ENCODE peak calls at places on chromosomes 16 and 17, in eight cellular contexts. One of them, this sample, is unnamed.

GRCh38 chr17:57341611-57342010 is 85.3 kb downstream of the MSI2 start:
- ATAC-seq in natural killer cell: no peak
- ATAC-seq in T-helper 17 cell: no peak
- ATAC-seq in Panc1: no peak
- ATAC-seq in CD4-positive, CD25-positive, alpha-beta regulatory T cell: no peak
- ATAC-seq in CD4-positive, alpha-beta T cell: no peak
- ATAC-seq in Right ventricle myocardium inferior: peak; percentile 44
- ATAC-seq in HepG2: no peak
- ATAC-seq in this sample: no peak

GRCh38 chr16:85057212-85057889 is 29.8 kb downstream of the KIAA0513 start:
- ATAC-seq in Right ventricle myocardium inferior: no peak
- ATAC-seq in natural killer cell: no peak
- ATAC-seq in T-helper 17 cell: no peak
- ATAC-seq in HepG2: peak; percentile 93
- ATAC-seq in Panc1: peak; percentile 79
- ATAC-seq in CD4-positive, alpha-beta T cell: no peak
- ATAC-seq in CD4-positive, CD25-positive, alpha-beta regulatory T cell: no peak
- ATAC-seq in this sample: no peak

GRCh38 chr17:57257911-57258885 is 1.9 kb downstream of the MSI2 start:
- ATAC-seq in Panc1: no peak
- ATAC-seq in Right ventricle myocardium inferior: no peak
- ATAC-seq in HepG2: peak; percentile 10
- ATAC-seq in natural killer cell: no peak
- ATAC-seq in CD4-positive, alpha-beta T cell: no peak
- ATAC-seq in CD4-positive, CD25-positive, alpha-beta regulatory T cell: no peak
- ATAC-seq in T-helper 17 cell: no peak
- ATAC-seq in this sample: no peak

GRCh38 chr17:52064791-52065211 is 93.7 kb downstream of the CA10 start:
- ATAC-seq in Right ventricle myocardium inferior: no peak
- ATAC-seq in CD4-positive, CD25-positive, alpha-beta regulatory T cell: no peak
- ATAC-seq in CD4-positive, alpha-beta T cell: no peak
- ATAC-seq in HepG2: no peak
- ATAC-seq in T-helper 17 cell: no peak
- ATAC-seq in natural killer cell: no peak
- ATAC-seq in Panc1: no peak
- ATAC-seq in this sample: no peak

GRCh38 chr17:36147601-36148000 is 28.8 kb downstream of the TBC1D3B start:
- ATAC-seq in CD4-positive, alpha-beta T cell: no peak
- ATAC-seq in T-helper 17 cell: no peak
- ATAC-seq in CD4-positive, CD25-positive, alpha-beta regulatory T cell: no peak
- ATAC-seq in HepG2: no peak
- ATAC-seq in natural killer cell: no peak
- ATAC-seq in Panc1: no peak
- ATAC-seq in Right ventricle myocardium inferior: no peak
- ATAC-seq in this sample: no peak

GRCh38 chr17:48093341-48094045 is 7.8 kb downstream of the CBX1 start:
- ATAC-seq in Right ventricle myocardium inferior: no peak
- ATAC-seq in HepG2: no peak
- ATAC-seq in Panc1: no peak
- ATAC-seq in CD4-positive, alpha-beta T cell: no peak
- ATAC-seq in natural killer cell: no peak
- ATAC-seq in T-helper 17 cell: no peak
- ATAC-seq in CD4-positive, CD25-positive, alpha-beta regulatory T cell: no peak
- ATAC-seq in this sample: no peak

GRCh38 chr17:82907797-82908261 is 68.0 kb upstream of the ZNF750 start:
- ATAC-seq in Right ventricle myocardium inferior: no peak
- ATAC-seq in CD4-positive, CD25-positive, alpha-beta regulatory T cell: no peak
- ATAC-seq in T-helper 17 cell: no peak
- ATAC-seq in CD4-positive, alpha-beta T cell: no peak
- ATAC-seq in HepG2: no peak
- ATAC-seq in natural killer cell: no peak
- ATAC-seq in Panc1: peak; percentile 13
- ATAC-seq in this sample: no peak

GRCh38 chr16:8952281-8952751 is 11.4 kb downstream of the USP7 start:
- ATAC-seq in Right ventricle myocardium inferior: no peak
- ATAC-seq in HepG2: no peak
- ATAC-seq in T-helper 17 cell: no peak
- ATAC-seq in CD4-positive, CD25-positive, alpha-beta regulatory T cell: no peak
- ATAC-seq in Panc1: no peak
- ATAC-seq in CD4-positive, alpha-beta T cell: no peak
- ATAC-seq in natural killer cell: no peak
- ATAC-seq in this sample: no peak

GRCh38 chr17:3916013-3916696 is at the start of gene P2RX1:
- ATAC-seq in T-helper 17 cell: peak; percentile 34
- ATAC-seq in HepG2: no peak
- ATAC-seq in CD4-positive, alpha-beta T cell: peak; percentile 9
- ATAC-seq in Right ventricle myocardium inferior: no peak
- ATAC-seq in natural killer cell: peak; percentile 41
- ATAC-seq in CD4-positive, CD25-positive, alpha-beta regulatory T cell: no peak
- ATAC-seq in Panc1: no peak
- ATAC-seq in this sample: no peak

GRCh38 chr16:10694830-10695229 is at the start of gene TEKT5:
- ATAC-seq in HepG2: no peak
- ATAC-seq in Right ventricle myocardium inferior: no peak
- ATAC-seq in T-helper 17 cell: no peak
- ATAC-seq in CD4-positive, CD25-positive, alpha-beta regulatory T cell: no peak
- ATAC-seq in CD4-positive, alpha-beta T cell: no peak
- ATAC-seq in natural killer cell: no peak
- ATAC-seq in Panc1: no peak
- ATAC-seq in this sample: no peak

GRCh38 chr17:39753514-39754160 is 15.9 kb downstream of the GRB7 start:
- ATAC-seq in natural killer cell: peak; percentile 9
- ATAC-seq in Panc1: peak; percentile 72
- ATAC-seq in T-helper 17 cell: peak; percentile 34
- ATAC-seq in Right ventricle myocardium inferior: peak; percentile 42
- ATAC-seq in HepG2: no peak
- ATAC-seq in CD4-positive, alpha-beta T cell: peak; percentile 20
- ATAC-seq in CD4-positive, CD25-positive, alpha-beta regulatory T cell: peak; percentile 25
- ATAC-seq in this sample: peak; percentile 52

GRCh38 chr16:57319646-57320045 is 35.2 kb upstream of the PLLP start:
- ATAC-seq in T-helper 17 cell: no peak
- ATAC-seq in natural killer cell: no peak
- ATAC-seq in CD4-positive, alpha-beta T cell: no peak
- ATAC-seq in Right ventricle myocardium inferior: no peak
- ATAC-seq in CD4-positive, CD25-positive, alpha-beta regulatory T cell: no peak
- ATAC-seq in Panc1: no peak
- ATAC-seq in HepG2: no peak
- ATAC-seq in this sample: no peak

GRCh38 chr17:34126965-34127364 is 128.1 kb upstream of the CCL2 start:
- ATAC-seq in HepG2: no peak
- ATAC-seq in CD4-positive, alpha-beta T cell: no peak
- ATAC-seq in natural killer cell: no peak
- ATAC-seq in CD4-positive, CD25-positive, alpha-beta regulatory T cell: no peak
- ATAC-seq in Right ventricle myocardium inferior: no peak
- ATAC-seq in Panc1: no peak
- ATAC-seq in T-helper 17 cell: no peak
- ATAC-seq in this sample: no peak

GRCh38 chr16:70736454-70737376 is 50.9 kb upstream of the MTSS2 start:
- ATAC-seq in Panc1: no peak
- ATAC-seq in HepG2: peak; percentile 41
- ATAC-seq in T-helper 17 cell: no peak
- ATAC-seq in Right ventricle myocardium inferior: no peak
- ATAC-seq in CD4-positive, CD25-positive, alpha-beta regulatory T cell: no peak
- ATAC-seq in CD4-positive, alpha-beta T cell: peak; percentile 28
- ATAC-seq in natural killer cell: no peak
- ATAC-seq in this sample: no peak

GRCh38 chr17:66667491-66668030 is 167.4 kb upstream of the CACNG5 start:
- ATAC-seq in CD4-positive, alpha-beta T cell: peak; percentile 89
- ATAC-seq in Right ventricle myocardium inferior: no peak
- ATAC-seq in CD4-positive, CD25-positive, alpha-beta regulatory T cell: peak; percentile 67
- ATAC-seq in T-helper 17 cell: peak; percentile 97
- ATAC-seq in natural killer cell: peak; percentile 69
- ATAC-seq in Panc1: no peak
- ATAC-seq in HepG2: no peak
- ATAC-seq in this sample: no peak

GRCh38 chr17:78803161-78803845 is 21.2 kb upstream of the CYTH1 start:
- ATAC-seq in natural killer cell: no peak
- ATAC-seq in CD4-positive, CD25-positive, alpha-beta regulatory T cell: no peak
- ATAC-seq in Panc1: no peak
- ATAC-seq in T-helper 17 cell: peak; percentile 34
- ATAC-seq in Right ventricle myocardium inferior: no peak
- ATAC-seq in CD4-positive, alpha-beta T cell: peak; percentile 15
- ATAC-seq in HepG2: no peak
- ATAC-seq in this sample: no peak

GRCh38 chr17:76444518-76445311 is 8.2 kb downstream of the UBE2O start:
- ATAC-seq in Right ventricle myocardium inferior: no peak
- ATAC-seq in Panc1: no peak
- ATAC-seq in T-helper 17 cell: no peak
- ATAC-seq in HepG2: no peak
- ATAC-seq in natural killer cell: no peak
- ATAC-seq in CD4-positive, alpha-beta T cell: no peak
- ATAC-seq in CD4-positive, CD25-positive, alpha-beta regulatory T cell: no peak
- ATAC-seq in this sample: no peak

GRCh38 chr17:69743091-69743490 is 328.6 kb downstream of the MAP2K6 start:
- ATAC-seq in CD4-positive, alpha-beta T cell: no peak
- ATAC-seq in natural killer cell: no peak
- ATAC-seq in CD4-positive, CD25-positive, alpha-beta regulatory T cell: no peak
- ATAC-seq in HepG2: no peak
- ATAC-seq in Panc1: no peak
- ATAC-seq in Right ventricle myocardium inferior: no peak
- ATAC-seq in T-helper 17 cell: no peak
- ATAC-seq in this sample: no peak

GRCh38 chr16:30774367-30775130 is 12.4 kb downstream of the RNF40 start:
- ATAC-seq in natural killer cell: no peak
- ATAC-seq in CD4-positive, alpha-beta T cell: no peak
- ATAC-seq in Panc1: peak; percentile 45
- ATAC-seq in T-helper 17 cell: no peak
- ATAC-seq in CD4-positive, CD25-positive, alpha-beta regulatory T cell: no peak
- ATAC-seq in Right ventricle myocardium inferior: peak; percentile 18
- ATAC-seq in HepG2: peak; percentile 5
- ATAC-seq in this sample: no peak

GRCh38 chr17:17084317-17084835 is 42.1 kb downstream of the MPRIP start:
- ATAC-seq in Panc1: no peak
- ATAC-seq in CD4-positive, alpha-beta T cell: no peak
- ATAC-seq in natural killer cell: no peak
- ATAC-seq in HepG2: no peak
- ATAC-seq in Right ventricle myocardium inferior: no peak
- ATAC-seq in T-helper 17 cell: no peak
- ATAC-seq in CD4-positive, CD25-positive, alpha-beta regulatory T cell: no peak
- ATAC-seq in this sample: no peak

GRCh38 chr17:48577946-48578615 is at the start of gene HOXB4:
- ATAC-seq in T-helper 17 cell: peak; percentile 86
- ATAC-seq in Panc1: peak; percentile 27
- ATAC-seq in HepG2: no peak
- ATAC-seq in Right ventricle myocardium inferior: no peak
- ATAC-seq in CD4-positive, CD25-positive, alpha-beta regulatory T cell: peak; percentile 54
- ATAC-seq in natural killer cell: peak; percentile 77
- ATAC-seq in CD4-positive, alpha-beta T cell: peak; percentile 72
- ATAC-seq in this sample: peak; percentile 66

GRCh38 chr16:53309457-53309856 is 124.8 kb upstream of the RBL2 start:
- ATAC-seq in Right ventricle myocardium inferior: no peak
- ATAC-seq in T-helper 17 cell: no peak
- ATAC-seq in natural killer cell: no peak
- ATAC-seq in CD4-positive, alpha-beta T cell: no peak
- ATAC-seq in HepG2: no peak
- ATAC-seq in Panc1: no peak
- ATAC-seq in CD4-positive, CD25-positive, alpha-beta regulatory T cell: no peak
- ATAC-seq in this sample: no peak

GRCh38 chr17:17298108-17298507 is 5.1 kb upstream of the NT5M start:
- ATAC-seq in CD4-positive, alpha-beta T cell: no peak
- ATAC-seq in Right ventricle myocardium inferior: no peak
- ATAC-seq in natural killer cell: no peak
- ATAC-seq in HepG2: no peak
- ATAC-seq in T-helper 17 cell: no peak
- ATAC-seq in CD4-positive, CD25-positive, alpha-beta regulatory T cell: no peak
- ATAC-seq in Panc1: no peak
- ATAC-seq in this sample: no peak

GRCh38 chr17:56842577-56842976 is 8.6 kb downstream of the DGKE start:
- ATAC-seq in HepG2: no peak
- ATAC-seq in Right ventricle myocardium inferior: no peak
- ATAC-seq in T-helper 17 cell: no peak
- ATAC-seq in natural killer cell: no peak
- ATAC-seq in CD4-positive, alpha-beta T cell: no peak
- ATAC-seq in Panc1: no peak
- ATAC-seq in CD4-positive, CD25-positive, alpha-beta regulatory T cell: no peak
- ATAC-seq in this sample: no peak

GRCh38 chr16:69340095-69340644 is 598 bp downstream of the NIP7 start:
- ATAC-seq in Panc1: no peak
- ATAC-seq in Right ventricle myocardium inferior: no peak
- ATAC-seq in HepG2: peak; percentile 45
- ATAC-seq in T-helper 17 cell: no peak
- ATAC-seq in natural killer cell: no peak
- ATAC-seq in CD4-positive, alpha-beta T cell: no peak
- ATAC-seq in CD4-positive, CD25-positive, alpha-beta regulatory T cell: no peak
- ATAC-seq in this sample: no peak

GRCh38 chr17:34579017-34579946 is at the start of gene TMEM132E:
- ATAC-seq in T-helper 17 cell: no peak
- ATAC-seq in CD4-positive, alpha-beta T cell: no peak
- ATAC-seq in CD4-positive, CD25-positive, alpha-beta regulatory T cell: no peak
- ATAC-seq in HepG2: no peak
- ATAC-seq in Right ventricle myocardium inferior: peak; percentile 51
- ATAC-seq in natural killer cell: no peak
- ATAC-seq in Panc1: peak; percentile 33
- ATAC-seq in this sample: peak; percentile 77

GRCh38 chr17:44146375-44147346 is 4.9 kb downstream of the HROB start:
- ATAC-seq in Panc1: no peak
- ATAC-seq in CD4-positive, alpha-beta T cell: no peak
- ATAC-seq in Right ventricle myocardium inferior: peak; percentile 56
- ATAC-seq in T-helper 17 cell: no peak
- ATAC-seq in natural killer cell: no peak
- ATAC-seq in CD4-positive, CD25-positive, alpha-beta regulatory T cell: no peak
- ATAC-seq in HepG2: no peak
- ATAC-seq in this sample: no peak

GRCh38 chr17:62692721-62693431 is 65.4 kb downstream of the MRC2 start:
- ATAC-seq in HepG2: peak; percentile 84
- ATAC-seq in Right ventricle myocardium inferior: peak; percentile 61
- ATAC-seq in CD4-positive, CD25-positive, alpha-beta regulatory T cell: no peak
- ATAC-seq in natural killer cell: no peak
- ATAC-seq in T-helper 17 cell: no peak
- ATAC-seq in CD4-positive, alpha-beta T cell: no peak
- ATAC-seq in Panc1: peak; percentile 75
- ATAC-seq in this sample: no peak

GRCh38 chr17:27244481-27245223 is 49.3 kb upstream of the WSB1 start:
- ATAC-seq in T-helper 17 cell: no peak
- ATAC-seq in Panc1: no peak
- ATAC-seq in CD4-positive, CD25-positive, alpha-beta regulatory T cell: peak; percentile 17
- ATAC-seq in CD4-positive, alpha-beta T cell: no peak
- ATAC-seq in natural killer cell: peak; percentile 24
- ATAC-seq in HepG2: peak; percentile 37
- ATAC-seq in Right ventricle myocardium inferior: peak; percentile 91
- ATAC-seq in this sample: peak; percentile 90

GRCh38 chr17:58285422-58285810 is 4.7 kb upstream of the MPO start:
- ATAC-seq in Right ventricle myocardium inferior: no peak
- ATAC-seq in HepG2: no peak
- ATAC-seq in T-helper 17 cell: no peak
- ATAC-seq in CD4-positive, alpha-beta T cell: no peak
- ATAC-seq in natural killer cell: no peak
- ATAC-seq in Panc1: no peak
- ATAC-seq in CD4-positive, CD25-positive, alpha-beta regulatory T cell: no peak
- ATAC-seq in this sample: no peak

GRCh38 chr16:49100366-49100765 is 181.3 kb downstream of the CBLN1 start:
- ATAC-seq in Panc1: no peak
- ATAC-seq in T-helper 17 cell: no peak
- ATAC-seq in CD4-positive, alpha-beta T cell: no peak
- ATAC-seq in Right ventricle myocardium inferior: no peak
- ATAC-seq in HepG2: no peak
- ATAC-seq in natural killer cell: no peak
- ATAC-seq in CD4-positive, CD25-positive, alpha-beta regulatory T cell: no peak
- ATAC-seq in this sample: no peak

GRCh38 chr17:1802429-1802828 is 27.3 kb downstream of the SMYD4 start:
- ATAC-seq in Right ventricle myocardium inferior: no peak
- ATAC-seq in CD4-positive, alpha-beta T cell: no peak
- ATAC-seq in T-helper 17 cell: no peak
- ATAC-seq in Panc1: no peak
- ATAC-seq in natural killer cell: no peak
- ATAC-seq in CD4-positive, CD25-positive, alpha-beta regulatory T cell: no peak
- ATAC-seq in HepG2: no peak
- ATAC-seq in this sample: no peak

GRCh38 chr17:57487552-57487951 is 231.2 kb downstream of the MSI2 start:
- ATAC-seq in T-helper 17 cell: no peak
- ATAC-seq in CD4-positive, CD25-positive, alpha-beta regulatory T cell: no peak
- ATAC-seq in HepG2: no peak
- ATAC-seq in natural killer cell: no peak
- ATAC-seq in Right ventricle myocardium inferior: no peak
- ATAC-seq in CD4-positive, alpha-beta T cell: no peak
- ATAC-seq in Panc1: no peak
- ATAC-seq in this sample: no peak

GRCh38 chr17:56793506-56793905 is 40.2 kb downstream of the C17orf67 start:
- ATAC-seq in CD4-positive, CD25-positive, alpha-beta regulatory T cell: no peak
- ATAC-seq in natural killer cell: no peak
- ATAC-seq in CD4-positive, alpha-beta T cell: no peak
- ATAC-seq in HepG2: no peak
- ATAC-seq in T-helper 17 cell: no peak
- ATAC-seq in Panc1: no peak
- ATAC-seq in Right ventricle myocardium inferior: peak; percentile 37
- ATAC-seq in this sample: no peak

This sample was measured in gastroesophageal sphincter.